ENCODE peak calls at places on chromosomes 5 and 9, in ten cellular contexts. One of them, this sample, is unnamed.

GRCh38 chr5:22889714-22890113 is 36.6 kb upstream of the CDH12 start:
- DNase-seq in foreskin keratinocyte: peak
- DNase-seq in GM10248: no peak
- DNase-seq in CD4-positive, alpha-beta T cell: no peak
- DNase-seq in HepG2: no peak
- DNase-seq in cardiac fibroblast: no peak
- DNase-seq in activated CD8-positive, alpha-beta T cell treated with anti-CD3 and anti-CD28 coated beads for 36 hours: no peak
- DNase-seq in right lobe of liver: no peak
- DNase-seq in nephron progenitor cell: no peak
- DNase-seq in ovary: no peak
- DNase-seq in this sample: no peak

GRCh38 chr9:130998596-130999264 is 10.2 kb upstream of the LAMC3 start:
- DNase-seq in right lobe of liver: no peak
- DNase-seq in activated CD8-positive, alpha-beta T cell treated with anti-CD3 and anti-CD28 coated beads for 36 hours: no peak
- DNase-seq in cardiac fibroblast: no peak
- DNase-seq in nephron progenitor cell: no peak
- DNase-seq in HepG2: no peak
- DNase-seq in GM10248: no peak
- DNase-seq in ovary: no peak
- DNase-seq in foreskin keratinocyte: no peak
- DNase-seq in CD4-positive, alpha-beta T cell: no peak
- DNase-seq in this sample: no peak

GRCh38 chr5:112957970-112958773 is 18.4 kb upstream of the DCP2 start:
- DNase-seq in ovary: peak
- DNase-seq in cardiac fibroblast: peak
- DNase-seq in HepG2: peak
- DNase-seq in CD4-positive, alpha-beta T cell: no peak
- DNase-seq in GM10248: peak
- DNase-seq in nephron progenitor cell: no peak
- DNase-seq in activated CD8-positive, alpha-beta T cell treated with anti-CD3 and anti-CD28 coated beads for 36 hours: peak
- DNase-seq in foreskin keratinocyte: peak
- DNase-seq in right lobe of liver: peak
- DNase-seq in this sample: peak

GRCh38 chr5:53343187-53343586 is 137.2 kb upstream of the FST start:
- DNase-seq in foreskin keratinocyte: peak
- DNase-seq in GM10248: no peak
- DNase-seq in cardiac fibroblast: peak
- DNase-seq in ovary: no peak
- DNase-seq in activated CD8-positive, alpha-beta T cell treated with anti-CD3 and anti-CD28 coated beads for 36 hours: no peak
- DNase-seq in nephron progenitor cell: no peak
- DNase-seq in CD4-positive, alpha-beta T cell: no peak
- DNase-seq in HepG2: no peak
- DNase-seq in right lobe of liver: no peak
- DNase-seq in this sample: no peak

GRCh38 chr5:171874210-171874609 is 88.6 kb downstream of the SMIM23 start:
- DNase-seq in ovary: no peak
- DNase-seq in activated CD8-positive, alpha-beta T cell treated with anti-CD3 and anti-CD28 coated beads for 36 hours: no peak
- DNase-seq in nephron progenitor cell: no peak
- DNase-seq in cardiac fibroblast: peak
- DNase-seq in GM10248: no peak
- DNase-seq in HepG2: no peak
- DNase-seq in CD4-positive, alpha-beta T cell: no peak
- DNase-seq in foreskin keratinocyte: peak
- DNase-seq in right lobe of liver: no peak
- DNase-seq in this sample: no peak

GRCh38 chr5:114435885-114436299 is 74.0 kb downstream of the KCNN2 start:
- DNase-seq in CD4-positive, alpha-beta T cell: no peak
- DNase-seq in cardiac fibroblast: no peak
- DNase-seq in HepG2: no peak
- DNase-seq in right lobe of liver: no peak
- DNase-seq in ovary: no peak
- DNase-seq in foreskin keratinocyte: no peak
- DNase-seq in nephron progenitor cell: no peak
- DNase-seq in activated CD8-positive, alpha-beta T cell treated with anti-CD3 and anti-CD28 coated beads for 36 hours: no peak
- DNase-seq in GM10248: no peak
- DNase-seq in this sample: no peak

GRCh38 chr5:72630721-72631120 is 123.5 kb upstream of the ZNF366 start:
- DNase-seq in CD4-positive, alpha-beta T cell: no peak
- DNase-seq in nephron progenitor cell: no peak
- DNase-seq in foreskin keratinocyte: no peak
- DNase-seq in HepG2: no peak
- DNase-seq in GM10248: no peak
- DNase-seq in cardiac fibroblast: no peak
- DNase-seq in right lobe of liver: no peak
- DNase-seq in ovary: no peak
- DNase-seq in activated CD8-positive, alpha-beta T cell treated with anti-CD3 and anti-CD28 coated beads for 36 hours: no peak
- DNase-seq in this sample: no peak

GRCh38 chr9:22975921-22976320 is 529.3 kb downstream of the DMRTA1 start:
- DNase-seq in nephron progenitor cell: no peak
- DNase-seq in GM10248: no peak
- DNase-seq in cardiac fibroblast: peak
- DNase-seq in activated CD8-positive, alpha-beta T cell treated with anti-CD3 and anti-CD28 coated beads for 36 hours: no peak
- DNase-seq in ovary: no peak
- DNase-seq in HepG2: no peak
- DNase-seq in right lobe of liver: no peak
- DNase-seq in foreskin keratinocyte: no peak
- DNase-seq in CD4-positive, alpha-beta T cell: no peak
- DNase-seq in this sample: no peak

GRCh38 chr9:106771618-106772017 is 91.3 kb upstream of the ZNF462 start:
- DNase-seq in cardiac fibroblast: no peak
- DNase-seq in GM10248: no peak
- DNase-seq in HepG2: no peak
- DNase-seq in nephron progenitor cell: no peak
- DNase-seq in ovary: no peak
- DNase-seq in CD4-positive, alpha-beta T cell: no peak
- DNase-seq in right lobe of liver: peak
- DNase-seq in activated CD8-positive, alpha-beta T cell treated with anti-CD3 and anti-CD28 coated beads for 36 hours: no peak
- DNase-seq in foreskin keratinocyte: no peak
- DNase-seq in this sample: peak

GRCh38 chr5:89444073-89444472 is 561.1 kb upstream of the MEF2C start:
- DNase-seq in ovary: no peak
- DNase-seq in nephron progenitor cell: no peak
- DNase-seq in cardiac fibroblast: no peak
- DNase-seq in foreskin keratinocyte: no peak
- DNase-seq in CD4-positive, alpha-beta T cell: no peak
- DNase-seq in GM10248: no peak
- DNase-seq in activated CD8-positive, alpha-beta T cell treated with anti-CD3 and anti-CD28 coated beads for 36 hours: no peak
- DNase-seq in HepG2: no peak
- DNase-seq in right lobe of liver: no peak
- DNase-seq in this sample: no peak

GRCh38 chr9:76114144-76114543 is 223.7 kb downstream of the PCSK5 start:
- DNase-seq in HepG2: no peak
- DNase-seq in foreskin keratinocyte: no peak
- DNase-seq in nephron progenitor cell: no peak
- DNase-seq in activated CD8-positive, alpha-beta T cell treated with anti-CD3 and anti-CD28 coated beads for 36 hours: no peak
- DNase-seq in cardiac fibroblast: peak
- DNase-seq in CD4-positive, alpha-beta T cell: no peak
- DNase-seq in ovary: peak
- DNase-seq in right lobe of liver: no peak
- DNase-seq in GM10248: no peak
- DNase-seq in this sample: no peak

GRCh38 chr5:159785639-159786038 is 130.6 kb upstream of the ADRA1B start:
- DNase-seq in cardiac fibroblast: no peak
- DNase-seq in foreskin keratinocyte: no peak
- DNase-seq in HepG2: no peak
- DNase-seq in GM10248: no peak
- DNase-seq in CD4-positive, alpha-beta T cell: no peak
- DNase-seq in ovary: no peak
- DNase-seq in nephron progenitor cell: no peak
- DNase-seq in right lobe of liver: no peak
- DNase-seq in activated CD8-positive, alpha-beta T cell treated with anti-CD3 and anti-CD28 coated beads for 36 hours: no peak
- DNase-seq in this sample: no peak

GRCh38 chr5:154351566-154351965 is 94.2 kb upstream of the SAP30L start:
- DNase-seq in cardiac fibroblast: no peak
- DNase-seq in HepG2: no peak
- DNase-seq in ovary: no peak
- DNase-seq in foreskin keratinocyte: peak
- DNase-seq in CD4-positive, alpha-beta T cell: no peak
- DNase-seq in activated CD8-positive, alpha-beta T cell treated with anti-CD3 and anti-CD28 coated beads for 36 hours: no peak
- DNase-seq in right lobe of liver: no peak
- DNase-seq in GM10248: no peak
- DNase-seq in nephron progenitor cell: no peak
- DNase-seq in this sample: no peak

GRCh38 chr5:145996135-145996534 is 59.8 kb downstream of the SH3RF2 start:
- DNase-seq in foreskin keratinocyte: no peak
- DNase-seq in right lobe of liver: no peak
- DNase-seq in ovary: no peak
- DNase-seq in cardiac fibroblast: no peak
- DNase-seq in nephron progenitor cell: no peak
- DNase-seq in GM10248: no peak
- DNase-seq in HepG2: no peak
- DNase-seq in activated CD8-positive, alpha-beta T cell treated with anti-CD3 and anti-CD28 coated beads for 36 hours: no peak
- DNase-seq in CD4-positive, alpha-beta T cell: no peak
- DNase-seq in this sample: no peak

GRCh38 chr5:122775713-122776084 is 819 bp downstream of the SNX2 start:
- DNase-seq in cardiac fibroblast: peak
- DNase-seq in GM10248: no peak
- DNase-seq in CD4-positive, alpha-beta T cell: no peak
- DNase-seq in activated CD8-positive, alpha-beta T cell treated with anti-CD3 and anti-CD28 coated beads for 36 hours: no peak
- DNase-seq in right lobe of liver: no peak
- DNase-seq in ovary: no peak
- DNase-seq in foreskin keratinocyte: peak
- DNase-seq in nephron progenitor cell: no peak
- DNase-seq in HepG2: no peak
- DNase-seq in this sample: no peak

GRCh38 chr5:96781031-96781733 is 26.6 kb downstream of the ERAP1 start:
- DNase-seq in activated CD8-positive, alpha-beta T cell treated with anti-CD3 and anti-CD28 coated beads for 36 hours: no peak
- DNase-seq in GM10248: no peak
- DNase-seq in CD4-positive, alpha-beta T cell: no peak
- DNase-seq in HepG2: no peak
- DNase-seq in foreskin keratinocyte: peak
- DNase-seq in right lobe of liver: no peak
- DNase-seq in nephron progenitor cell: no peak
- DNase-seq in cardiac fibroblast: peak
- DNase-seq in ovary: no peak
- DNase-seq in this sample: no peak

GRCh38 chr9:127971357-127972315 is 9.2 kb downstream of the EEIG1 start:
- DNase-seq in foreskin keratinocyte: no peak
- DNase-seq in HepG2: no peak
- DNase-seq in nephron progenitor cell: no peak
- DNase-seq in activated CD8-positive, alpha-beta T cell treated with anti-CD3 and anti-CD28 coated beads for 36 hours: peak
- DNase-seq in CD4-positive, alpha-beta T cell: no peak
- DNase-seq in GM10248: no peak
- DNase-seq in cardiac fibroblast: no peak
- DNase-seq in right lobe of liver: no peak
- DNase-seq in ovary: peak
- DNase-seq in this sample: peak

DNA sequence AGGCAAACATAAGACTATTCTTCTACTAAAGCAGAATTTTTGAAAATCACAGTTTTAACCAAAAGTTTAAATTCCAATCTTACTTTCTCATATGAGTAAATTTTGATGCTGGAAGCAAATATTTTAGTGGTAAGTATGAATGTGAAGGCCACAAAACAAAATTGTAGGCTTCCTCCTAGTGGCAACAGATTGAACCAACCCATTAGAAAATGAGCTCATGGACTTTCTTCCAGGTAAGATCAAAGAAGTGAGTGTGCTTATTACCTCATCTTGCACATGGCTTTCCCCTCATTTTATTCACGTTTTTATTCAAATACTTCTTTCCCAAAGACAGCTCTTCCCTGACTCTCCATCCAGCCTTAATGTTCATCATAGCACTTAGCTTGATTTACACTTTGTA is 16.5 kb upstream of the RLN2 start:
- DNase-seq in activated CD8-positive, alpha-beta T cell treated with anti-CD3 and anti-CD28 coated beads for 36 hours: no peak
- DNase-seq in cardiac fibroblast: peak
- DNase-seq in foreskin keratinocyte: peak
- DNase-seq in right lobe of liver: no peak
- DNase-seq in ovary: no peak
- DNase-seq in CD4-positive, alpha-beta T cell: no peak
- DNase-seq in GM10248: no peak
- DNase-seq in HepG2: peak
- DNase-seq in nephron progenitor cell: no peak
- DNase-seq in this sample: no peak
- TF ChIP-seq CTCF in activated CD8-positive, alpha-beta T cell treated with anti-CD3 and anti-CD28 coated beads for 36 hours: no peak
- TF ChIP-seq CTCF in cardiac fibroblast: peak
- TF ChIP-seq CTCF in foreskin keratinocyte: peak
- TF ChIP-seq CTCF in right lobe of liver: no peak
- TF ChIP-seq CTCF in ovary: no peak
- TF ChIP-seq CTCF in CD4-positive, alpha-beta T cell: no peak
- TF ChIP-seq CTCF in GM10248: no peak
- TF ChIP-seq CTCF in HepG2: no peak
- TF ChIP-seq CTCF in nephron progenitor cell: no peak
- TF ChIP-seq CTCF in this sample: no peak

DNA sequence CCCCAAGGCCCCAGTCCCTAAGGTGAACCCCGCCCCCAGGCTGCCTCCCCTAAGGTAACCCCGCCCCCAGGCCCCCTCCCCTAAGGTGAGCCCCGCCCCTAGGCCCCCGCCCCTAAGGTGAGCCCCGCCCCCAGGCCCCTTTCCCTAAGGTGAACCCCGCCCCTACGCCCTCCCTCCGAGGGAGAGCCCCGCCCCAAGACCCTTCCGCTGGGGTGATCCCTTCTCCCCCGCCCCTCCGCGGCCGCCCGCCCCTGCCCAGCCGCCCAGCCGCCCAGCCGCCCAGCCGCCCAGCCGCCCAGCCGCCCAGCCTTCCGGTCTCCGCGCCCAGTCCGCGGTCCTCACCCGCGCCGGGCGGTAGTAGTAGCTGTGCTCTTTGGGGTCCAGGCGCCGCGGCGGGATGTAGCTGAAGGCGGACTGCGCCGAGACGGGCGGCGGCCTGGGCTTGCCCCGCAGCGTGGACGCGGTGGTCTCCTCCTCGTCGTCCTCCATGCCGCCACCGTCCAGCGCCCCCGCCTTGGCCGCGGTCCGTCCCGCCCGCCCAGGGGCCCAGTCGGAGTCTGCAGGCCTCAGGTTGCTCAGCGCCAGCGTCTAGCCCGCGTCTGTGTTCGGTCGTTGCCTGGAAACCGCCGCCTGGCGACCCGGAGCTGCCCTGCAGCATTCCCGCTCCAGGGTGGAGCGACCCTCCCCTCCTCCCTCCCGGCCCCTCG is at the start of gene CFAP90:
- DNase-seq in activated CD8-positive, alpha-beta T cell treated with anti-CD3 and anti-CD28 coated beads for 36 hours: peak
- DNase-seq in foreskin keratinocyte: no peak
- DNase-seq in ovary: peak
- DNase-seq in cardiac fibroblast: peak
- DNase-seq in GM10248: no peak
- DNase-seq in CD4-positive, alpha-beta T cell: no peak
- DNase-seq in nephron progenitor cell: peak
- DNase-seq in HepG2: peak
- DNase-seq in right lobe of liver: peak
- DNase-seq in this sample: peak
- TF ChIP-seq CTCF in activated CD8-positive, alpha-beta T cell treated with anti-CD3 and anti-CD28 coated beads for 36 hours: no peak
- TF ChIP-seq CTCF in foreskin keratinocyte: peak
- TF ChIP-seq CTCF in ovary: peak
- TF ChIP-seq CTCF in cardiac fibroblast: peak
- TF ChIP-seq CTCF in GM10248: no peak
- TF ChIP-seq CTCF in CD4-positive, alpha-beta T cell: peak
- TF ChIP-seq CTCF in nephron progenitor cell: peak
- TF ChIP-seq CTCF in HepG2: peak
- TF ChIP-seq CTCF in right lobe of liver: peak
- TF ChIP-seq CTCF in this sample: no peak

GRCh38 chr9:134217431-134218210 is 53.3 kb upstream of the RNU6ATAC start:
- DNase-seq in ovary: peak
- DNase-seq in activated CD8-positive, alpha-beta T cell treated with anti-CD3 and anti-CD28 coated beads for 36 hours: peak
- DNase-seq in HepG2: peak
- DNase-seq in GM10248: no peak
- DNase-seq in foreskin keratinocyte: no peak
- DNase-seq in CD4-positive, alpha-beta T cell: no peak
- DNase-seq in right lobe of liver: peak
- DNase-seq in nephron progenitor cell: no peak
- DNase-seq in cardiac fibroblast: no peak
- DNase-seq in this sample: peak
- TF ChIP-seq CTCF in ovary: no peak
- TF ChIP-seq CTCF in activated CD8-positive, alpha-beta T cell treated with anti-CD3 and anti-CD28 coated beads for 36 hours: peak
- TF ChIP-seq CTCF in HepG2: peak
- TF ChIP-seq CTCF in GM10248: peak
- TF ChIP-seq CTCF in foreskin keratinocyte: no peak
- TF ChIP-seq CTCF in CD4-positive, alpha-beta T cell: no peak
- TF ChIP-seq CTCF in right lobe of liver: peak
- TF ChIP-seq CTCF in nephron progenitor cell: no peak
- TF ChIP-seq CTCF in cardiac fibroblast: no peak
- TF ChIP-seq CTCF in this sample: no peak

GRCh38 chr9:38133595-38133994 is 64.6 kb upstream of the SHB start:
- DNase-seq in nephron progenitor cell: no peak
- DNase-seq in activated CD8-positive, alpha-beta T cell treated with anti-CD3 and anti-CD28 coated beads for 36 hours: no peak
- DNase-seq in HepG2: no peak
- DNase-seq in right lobe of liver: no peak
- DNase-seq in foreskin keratinocyte: no peak
- DNase-seq in ovary: no peak
- DNase-seq in cardiac fibroblast: no peak
- DNase-seq in GM10248: no peak
- DNase-seq in CD4-positive, alpha-beta T cell: no peak
- DNase-seq in this sample: no peak
- TF ChIP-seq CTCF in nephron progenitor cell: no peak
- TF ChIP-seq CTCF in activated CD8-positive, alpha-beta T cell treated with anti-CD3 and anti-CD28 coated beads for 36 hours: no peak
- TF ChIP-seq CTCF in HepG2: no peak
- TF ChIP-seq CTCF in right lobe of liver: peak
- TF ChIP-seq CTCF in foreskin keratinocyte: peak
- TF ChIP-seq CTCF in ovary: no peak
- TF ChIP-seq CTCF in cardiac fibroblast: no peak
- TF ChIP-seq CTCF in GM10248: no peak
- TF ChIP-seq CTCF in CD4-positive, alpha-beta T cell: no peak
- TF ChIP-seq CTCF in this sample: no peak

This sample was measured in heart right ventricle.